ENCODE peak calls at places on chromosomes 1 and 21, in four cellular contexts. One of them, this sample, is unnamed.

GRCh38 chr21:39612233-39613028 is at the start of gene B3GALT5:
- DNase-seq in stimulated activated naive CD8-positive, alpha-beta T cell treated with anti-CD3 and anti-CD28 coated beads, Interleukin-15, amount 100 ng/mL, for 72 hours: no peak
- DNase-seq in stimulated activated CD4-positive, alpha-beta T cell treated with anti-CD3 and anti-CD28 coated beads, Interleukin-4, amount 100 ng/mL, for 4 hours: no peak
- DNase-seq in ELR: peak; percentile 63
- DNase-seq in this sample: peak; percentile 35

GRCh38 chr1:47731730-47732129 is 265.5 kb downstream of the TRABD2B start:
- DNase-seq in ELR: no peak
- DNase-seq in stimulated activated CD4-positive, alpha-beta T cell treated with anti-CD3 and anti-CD28 coated beads, Interleukin-4, amount 100 ng/mL, for 4 hours: no peak
- DNase-seq in stimulated activated naive CD8-positive, alpha-beta T cell treated with anti-CD3 and anti-CD28 coated beads, Interleukin-15, amount 100 ng/mL, for 72 hours: no peak
- DNase-seq in this sample: no peak

GRCh38 chr1:248045209-248045608 is 1.4 kb upstream of the OR2L3 start:
- DNase-seq in ELR: no peak
- DNase-seq in stimulated activated CD4-positive, alpha-beta T cell treated with anti-CD3 and anti-CD28 coated beads, Interleukin-4, amount 100 ng/mL, for 4 hours: no peak
- DNase-seq in stimulated activated naive CD8-positive, alpha-beta T cell treated with anti-CD3 and anti-CD28 coated beads, Interleukin-15, amount 100 ng/mL, for 72 hours: no peak
- DNase-seq in this sample: no peak

GRCh38 chr1:167344112-167344511 is 123.4 kb downstream of the POU2F1 start:
- DNase-seq in ELR: peak; percentile 53
- DNase-seq in stimulated activated CD4-positive, alpha-beta T cell treated with anti-CD3 and anti-CD28 coated beads, Interleukin-4, amount 100 ng/mL, for 4 hours: no peak
- DNase-seq in stimulated activated naive CD8-positive, alpha-beta T cell treated with anti-CD3 and anti-CD28 coated beads, Interleukin-15, amount 100 ng/mL, for 72 hours: no peak
- DNase-seq in this sample: peak; percentile 51

GRCh38 chr1:196558424-196558823 is 49.8 kb downstream of the KCNT2 start:
- DNase-seq in stimulated activated naive CD8-positive, alpha-beta T cell treated with anti-CD3 and anti-CD28 coated beads, Interleukin-15, amount 100 ng/mL, for 72 hours: no peak
- DNase-seq in ELR: peak; percentile 80
- DNase-seq in stimulated activated CD4-positive, alpha-beta T cell treated with anti-CD3 and anti-CD28 coated beads, Interleukin-4, amount 100 ng/mL, for 4 hours: no peak
- DNase-seq in this sample: peak; percentile 56

GRCh38 chr21:46222436-46223116 is 6.0 kb downstream of the LSS start:
- DNase-seq in ELR: no peak
- DNase-seq in stimulated activated naive CD8-positive, alpha-beta T cell treated with anti-CD3 and anti-CD28 coated beads, Interleukin-15, amount 100 ng/mL, for 72 hours: no peak
- DNase-seq in stimulated activated CD4-positive, alpha-beta T cell treated with anti-CD3 and anti-CD28 coated beads, Interleukin-4, amount 100 ng/mL, for 4 hours: no peak
- DNase-seq in this sample: no peak

GRCh38 chr21:31161157-31161556 is 122.9 kb upstream of the KRTAP19-8 start:
- DNase-seq in stimulated activated naive CD8-positive, alpha-beta T cell treated with anti-CD3 and anti-CD28 coated beads, Interleukin-15, amount 100 ng/mL, for 72 hours: no peak
- DNase-seq in stimulated activated CD4-positive, alpha-beta T cell treated with anti-CD3 and anti-CD28 coated beads, Interleukin-4, amount 100 ng/mL, for 4 hours: no peak
- DNase-seq in ELR: peak; percentile 57
- DNase-seq in this sample: peak; percentile 76

GRCh38 chr1:205335692-205336091 is 14.1 kb upstream of the NUAK2 start:
- DNase-seq in stimulated activated naive CD8-positive, alpha-beta T cell treated with anti-CD3 and anti-CD28 coated beads, Interleukin-15, amount 100 ng/mL, for 72 hours: peak; percentile 71
- DNase-seq in stimulated activated CD4-positive, alpha-beta T cell treated with anti-CD3 and anti-CD28 coated beads, Interleukin-4, amount 100 ng/mL, for 4 hours: peak; percentile 75
- DNase-seq in ELR: peak; percentile 80
- DNase-seq in this sample: peak; percentile 81

This sample was measured in kidney tubule cell.